ENCODE peak calls at places on chromosomes 2 and 18, in seven cellular contexts. L, C, I, R, P, F and K are unnamed samples.

GRCh38 chr2:174247474-174248186 is 702 bp downstream of the OLA1 start:
- DNase-seq in L (peak; percentile 44), C (no peak), I (peak; percentile 5), R (peak; percentile 18), P (peak; percentile 85), F (peak; percentile 19), K (no peak)

GRCh38 chr2:56185101-56185581 is 1.4 kb downstream of the CCDC85A start:
- DNase-seq in L (peak; percentile 37), C (no peak), I (no peak), R (no peak), P (peak; percentile 89), F (peak; percentile 8), K (no peak)

GRCh38 chr18:74836296-74837139 is 238.8 kb downstream of the ZNF407 start:
- DNase-seq in L (peak; percentile 39), C (peak; percentile 21), I (peak; percentile 40), R (peak; percentile 72), P (no peak), F (peak; percentile 25), K (no peak)

GRCh38 chr2:47639469-47639868 is 143.5 kb upstream of the MSH6 start:
- DNase-seq in L (peak; percentile 25), C (no peak), I (no peak), R (no peak), P (no peak), F (no peak), K (no peak)

GRCh38 chr2:134109246-134109645 is 144.6 kb upstream of the MGAT5 start:
- DNase-seq in L (no peak), C (no peak), I (no peak), R (no peak), P (no peak), F (no peak), K (no peak)

GRCh38 chr2:226256237-226256636 is 543.4 kb downstream of the IRS1 start:
- DNase-seq in L (no peak), C (peak; percentile 74), I (peak; percentile 62), R (peak; percentile 82), P (no peak), F (peak; percentile 20), K (peak; percentile 47)

GRCh38 chr2:238700122-238700457 is 147.8 kb upstream of the TWIST2 start:
- DNase-seq in L (no peak), C (peak; percentile 63), I (no peak), R (peak; percentile 64), P (peak; percentile 82), F (peak; percentile 88), K (no peak)

GRCh38 chr2:225233234-225233633 is 166.3 kb upstream of the NYAP2 start:
- DNase-seq in L (no peak), C (peak; percentile 6), I (peak; percentile 22), R (peak; percentile 28), P (no peak), F (no peak), K (no peak)

GRCh38 chr2:12884713-12885282 is 168.1 kb downstream of the TRIB2 start:
- DNase-seq in L (no peak), C (peak; percentile 86), I (peak; percentile 85), R (peak; percentile 54), P (peak; percentile 91), F (peak; percentile 75), K (peak; percentile 68)

GRCh38 chr2:12857891-12858290 is 141.2 kb downstream of the TRIB2 start:
- DNase-seq in L (no peak), C (no peak), I (no peak), R (no peak), P (no peak), F (no peak), K (no peak)

GRCh38 chr2:215659650-215660049 is 223.8 kb upstream of the FN1 start:
- DNase-seq in L (no peak), C (no peak), I (no peak), R (no peak), P (no peak), F (no peak), K (no peak)

GRCh38 chr2:241268306-241268705 is 47.2 kb downstream of the HDLBP start:
- DNase-seq in L (no peak), C (no peak), I (no peak), R (no peak), P (peak; percentile 78), F (peak; percentile 47), K (no peak)

GRCh38 chr18:48975221-48975816 is 24.6 kb upstream of the SMAD7 start:
- DNase-seq in L (no peak), C (no peak), I (no peak), R (no peak), P (no peak), F (no peak), K (no peak)

GRCh38 chr2:11621465-11621864 is 48.5 kb downstream of the NTSR2 start:
- DNase-seq in L (no peak), C (no peak), I (no peak), R (no peak), P (peak; percentile 59), F (no peak), K (no peak)

GRCh38 chr2:20241973-20242726 is 17.2 kb upstream of the SDC1 start:
- DNase-seq in L (no peak), C (no peak), I (no peak), R (no peak), P (no peak), F (no peak), K (no peak)

GRCh38 chr2:46749042-46749461 is 166.6 kb downstream of the MCFD2 start:
- DNase-seq in L (no peak), C (peak; percentile 40), I (peak; percentile 74), R (peak; percentile 88), P (no peak), F (peak; percentile 83), K (peak; percentile 42)

GRCh38 chr2:172885996-172886395 is 150.4 kb downstream of the RAPGEF4 start:
- DNase-seq in L (no peak), C (no peak), I (no peak), R (no peak), P (no peak), F (no peak), K (no peak)

GRCh38 chr2:12819721-12820120 is 103.0 kb downstream of the TRIB2 start:
- DNase-seq in L (no peak), C (no peak), I (peak; percentile 60), R (peak; percentile 35), P (no peak), F (peak; percentile 96), K (no peak)

GRCh38 chr2:2698182-2699116 is 367.4 kb upstream of the MYT1L start:
- DNase-seq in L (no peak), C (no peak), I (no peak), R (no peak), P (no peak), F (no peak), K (no peak)

GRCh38 chr2:128580988-128581848 is 262.6 kb upstream of the HS6ST1 start:
- DNase-seq in L (no peak), C (no peak), I (no peak), R (no peak), P (peak; percentile 74), F (no peak), K (no peak)

GRCh38 chr2:176473851-176474250 is 204.6 kb downstream of the MTX2 start:
- DNase-seq in L (no peak), C (no peak), I (no peak), R (no peak), P (no peak), F (no peak), K (no peak)

DNA sequence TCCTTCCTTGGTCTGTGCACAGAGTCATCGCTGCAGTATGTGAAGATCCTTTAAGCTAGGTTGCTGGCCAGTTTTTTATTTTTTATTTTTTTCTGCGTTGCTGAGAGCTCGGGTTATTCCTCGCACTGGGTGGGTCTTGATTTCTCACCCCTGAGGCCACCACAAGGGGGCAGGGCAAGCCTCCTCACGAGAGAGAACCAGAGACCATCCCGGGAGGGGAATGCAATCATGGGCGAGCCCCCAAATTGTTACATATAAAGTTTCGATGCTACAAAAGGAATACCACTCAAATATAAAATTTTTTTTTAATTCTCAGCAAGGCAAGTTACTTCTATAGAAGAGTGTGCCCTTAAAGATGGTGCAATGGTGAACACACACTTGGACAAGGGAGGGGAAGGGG is 24.9 kb downstream of the HTR2B start:
- DNase-seq in L (peak; percentile 29), C (no peak), I (no peak), R (no peak), P (no peak), F (no peak), K (no peak)
- H3K4me3 ChIP-seq in L (no peak overlapping the region), C (no peak overlapping the region), I (no peak overlapping the region), R (no peak overlapping the region), P (no peak overlapping the region), F (no peak overlapping the region), K (no peak overlapping the region)

GRCh38 chr2:222797308-222797707 is 63.5 kb upstream of the ACSL3 start:
- DNase-seq in L (no peak), C (no peak), I (no peak), R (peak; percentile 34), P (no peak), F (peak; percentile 60), K (no peak)

GRCh38 chr2:222794585-222795579 is 66.0 kb upstream of the ACSL3 start:
- DNase-seq in L (no peak), C (no peak), I (no peak), R (no peak), P (no peak), F (no peak), K (no peak)

GRCh38 chr2:222797871-222798270 is 63.0 kb upstream of the ACSL3 start:
- DNase-seq in L (no peak), C (no peak), I (no peak), R (no peak), P (no peak), F (no peak), K (no peak)

GRCh38 chr2:222795671-222796357 is 65.0 kb upstream of the ACSL3 start:
- DNase-seq in L (peak; percentile 40), C (no peak), I (no peak), R (no peak), P (no peak), F (no peak), K (no peak)

GRCh38 chr2:222796413-222797103 is 64.3 kb upstream of the ACSL3 start:
- DNase-seq in L (peak; percentile 68), C (peak; percentile 74), I (peak; percentile 5), R (peak; percentile 53), P (no peak), F (peak; percentile 21), K (peak; percentile 65)
- H3K4me3 ChIP-seq in L (no peak overlapping the region), C (no peak overlapping the region), I (no peak overlapping the region), R (no peak overlapping the region), P (no peak overlapping the region), F (no peak overlapping the region), K (no peak overlapping the region)

GRCh38 chr2:105397959-105398521 is 811 bp downstream of the FHL2 start:
- DNase-seq in L (no peak), C (no peak), I (no peak), R (no peak), P (peak; percentile 74), F (peak; percentile 57), K (no peak)

GRCh38 chr2:105395691-105396090 is 3.2 kb downstream of the FHL2 start:
- DNase-seq in L (no peak), C (no peak), I (no peak), R (no peak), P (peak; percentile 34), F (no peak), K (no peak)

GRCh38 chr2:105394951-105395611 is 3.8 kb downstream of the FHL2 start:
- DNase-seq in L (no peak), C (no peak), I (peak; percentile 70), R (peak; percentile 56), P (peak; percentile 76), F (peak; percentile 78), K (no peak)

GRCh38 chr2:105397025-105397722 is 1.7 kb downstream of the FHL2 start:
- DNase-seq in L (no peak), C (no peak), I (no peak), R (no peak), P (peak; percentile 69), F (peak; percentile 60), K (no peak)

GRCh38 chr2:105396254-105397024 is 2.4 kb downstream of the FHL2 start:
- DNase-seq in L (peak; percentile 75), C (peak; percentile 99), I (peak; percentile 96), R (peak; percentile 98), P (peak; percentile 85), F (peak; percentile 87), K (peak; percentile 86)
- H3K4me3 ChIP-seq in L (peak overlapping the region; percentile 77), C (peak overlapping the region; percentile 89), I (peak overlapping the region; percentile 100), R (peak overlapping the region; percentile 99), P (no peak overlapping the region), F (peak overlapping the region; percentile 77), K (peak overlapping the region; percentile 98)

GRCh38 chr2:70871398-70872211 is 36.0 kb upstream of the CD207 start:
- DNase-seq in L (peak; percentile 83), C (peak; percentile 61), I (peak; percentile 49), R (peak; percentile 68), P (peak; percentile 97), F (peak; percentile 83), K (no peak)
- H3K4me3 ChIP-seq in L (no peak overlapping the region), C (no peak overlapping the region), I (no peak overlapping the region), R (no peak overlapping the region), P (no peak overlapping the region), F (no peak overlapping the region), K (no peak overlapping the region)